ENCODE peak calls at places on chromosomes 13 and 19, in four cellular contexts. R is GM12878, I is K562, Y is WTC11. C is an unnamed sample.

GRCh38 chr13:104315606-104316005 is 1249.4 kb upstream of the SLC10A2 start:
- DNase-seq in R (no peak), I (no peak), Y (no peak), C (peak; percentile 1)

GRCh38 chr19:47518139-47518538 is 3.3 kb upstream of the NAPA start:
- DNase-seq in Y (no peak), I (no peak), R (peak; percentile 90), C (no peak)

GRCh38 chr13:46641274-46642081 is 88.5 kb downstream of the LRCH1 start:
- DNase-seq in Y (no peak), I (no peak), R (no peak), C (no peak)

GRCh38 chr19:5957132-5957531 is 20.8 kb downstream of the RANBP3 start:
- DNase-seq in R (no peak), I (no peak), Y (no peak), C (no peak)

GRCh38 chr13:99062593-99062992 is 84.7 kb upstream of the DOCK9 start:
- DNase-seq in I (no peak), R (no peak), Y (no peak), C (no peak)

GRCh38 chr19:16380314-16380695 is 55.7 kb downstream of the KLF2 start:
- DNase-seq in Y (no peak), R (no peak), I (no peak), C (no peak)

GRCh38 chr13:111387945-111388600 is 67.6 kb downstream of the TEX29 start:
- DNase-seq in I (no peak), Y (no peak), R (no peak), C (no peak)

GRCh38 chr19:33247441-33247819 is 21.8 kb upstream of the SLC7A10 start:
- DNase-seq in Y (no peak), I (no peak), R (no peak), C (no peak)

GRCh38 chr19:16216744-16217670 is 19.3 kb downstream of the AP1M1 start:
- DNase-seq in R (no peak), Y (no peak), I (no peak), C (no peak)

GRCh38 chr19:4009990-4010807 is 2.7 kb downstream of the PIAS4 start:
- DNase-seq in R (no peak), Y (no peak), I (no peak), C (no peak)

GRCh38 chr13:109154546-109154945 is 525.1 kb downstream of the MYO16 start:
- DNase-seq in Y (no peak), R (no peak), I (no peak), C (no peak)

GRCh38 chr19:15479391-15480345 is at the start of gene PGLYRP2:
- DNase-seq in R (no peak), Y (peak; percentile 33), I (no peak), C (peak; percentile 31)

GRCh38 chr13:40565282-40566148 is 100.9 kb downstream of the FOXO1 start:
- DNase-seq in Y (no peak), I (no peak), R (no peak), C (no peak)

GRCh38 chr19:23283925-23284324 is 33.7 kb upstream of the ZNF724 start:
- DNase-seq in Y (peak; percentile 81), I (peak; percentile 16), R (no peak), C (peak; percentile 54)

GRCh38 chr19:34128558-34129250 is 43.6 kb upstream of the LSM14A start:
- DNase-seq in R (no peak), Y (no peak), I (no peak), C (no peak)

GRCh38 chr13:53732664-53733063 is 704.1 kb downstream of the OLFM4 start:
- DNase-seq in I (no peak), Y (no peak), R (no peak), C (no peak)

GRCh38 chr19:13757805-13758772 is 6.2 kb upstream of the MRI1 start:
- DNase-seq in I (no peak), Y (no peak), R (no peak), C (no peak)

GRCh38 chr13:93254775-93255174 is 28.2 kb downstream of the GPC6 start:
- DNase-seq in R (no peak), I (no peak), Y (no peak), C (no peak)

GRCh38 chr19:44401108-44401786 is at the start of gene ZNF285:
- DNase-seq in R (peak; percentile 1), Y (peak; percentile 93), I (peak; percentile 87), C (peak; percentile 84)

GRCh38 chr13:76692326-76692725 is 193.9 kb downstream of the KCTD12 start:
- DNase-seq in R (no peak), I (no peak), Y (no peak), C (no peak)

GRCh38 chr13:76696370-76696769 is 189.8 kb downstream of the KCTD12 start:
- DNase-seq in R (no peak), I (no peak), Y (no peak), C (peak; percentile 40)

GRCh38 chr13:76697277-76697676 is 188.9 kb downstream of the KCTD12 start:
- DNase-seq in R (no peak), I (no peak), Y (no peak), C (no peak)

GRCh38 chr13:76690611-76691010 is 195.6 kb downstream of the KCTD12 start:
- DNase-seq in Y (no peak), I (no peak), R (no peak), C (no peak)

GRCh38 chr13:76693086-76693485 is 193.1 kb downstream of the KCTD12 start:
- DNase-seq in R (no peak), I (no peak), Y (no peak), C (no peak)
- TF ChIP-seq CBFB in R (no peak), I (no peak), Y (no peak), C (no peak)

GRCh38 chr13:42821437-42821836 is 40.1 kb downstream of the FAM216B start:
- DNase-seq in I (no peak), Y (no peak), R (no peak), C (no peak)
- TF ChIP-seq CBFB in I (no peak), Y (no peak), R (no peak), C (no peak)

GRCh38 chr19:55684946-55685681 is 10.1 kb downstream of the EPN1 start:
- DNase-seq in Y (no peak), I (no peak), R (no peak), C (no peak)
- TF ChIP-seq CBFB in Y (no peak), I (no peak), R (no peak), C (no peak)

GRCh38 chr19:55857149-55857548 is 20.8 kb downstream of the NLRP4 start:
- DNase-seq in Y (no peak), I (no peak), R (peak; percentile 70), C (no peak)
- TF ChIP-seq CBFB in Y (no peak), I (no peak), R (no peak), C (no peak)

GRCh38 chr19:55103190-55103589 is 14.2 kb downstream of the PPP1R12C start:
- DNase-seq in R (no peak), Y (no peak), I (no peak), C (no peak)

GRCh38 chr19:55106591-55106990 is 10.8 kb downstream of the PPP1R12C start:
- DNase-seq in I (no peak), Y (no peak), R (no peak), C (no peak)

GRCh38 chr19:55101261-55101660 is 16.2 kb downstream of the PPP1R12C start:
- DNase-seq in I (no peak), Y (no peak), R (no peak), C (no peak)

GRCh38 chr19:55109527-55110291 is 7.7 kb downstream of the PPP1R12C start:
- DNase-seq in Y (no peak), R (no peak), I (no peak), C (no peak)

DNA sequence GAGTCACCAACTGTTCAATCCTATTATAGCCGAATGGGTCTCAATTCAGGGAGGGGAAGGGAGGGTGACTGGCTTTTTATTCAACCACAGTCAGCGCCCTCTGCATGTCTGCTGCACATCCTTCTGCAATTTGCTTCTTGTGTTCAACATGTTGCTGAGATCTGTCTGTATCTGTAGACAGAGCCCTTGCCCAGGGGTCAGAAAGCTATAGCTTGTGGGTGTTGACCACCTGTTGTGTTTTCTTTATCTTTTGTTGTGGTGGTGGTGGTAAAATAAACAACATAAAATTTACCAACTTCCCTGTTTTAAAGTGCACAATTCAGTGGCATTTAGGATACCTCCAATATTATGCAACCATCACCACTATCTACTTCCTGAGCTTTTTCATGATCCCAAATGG is 12.2 kb downstream of the PPP1R12C start:
- DNase-seq in Y (no peak), R (no peak), I (no peak), C (no peak)
- TF ChIP-seq CBFB in Y (no peak), R (no peak), I (no peak), C (no peak)

DNA sequence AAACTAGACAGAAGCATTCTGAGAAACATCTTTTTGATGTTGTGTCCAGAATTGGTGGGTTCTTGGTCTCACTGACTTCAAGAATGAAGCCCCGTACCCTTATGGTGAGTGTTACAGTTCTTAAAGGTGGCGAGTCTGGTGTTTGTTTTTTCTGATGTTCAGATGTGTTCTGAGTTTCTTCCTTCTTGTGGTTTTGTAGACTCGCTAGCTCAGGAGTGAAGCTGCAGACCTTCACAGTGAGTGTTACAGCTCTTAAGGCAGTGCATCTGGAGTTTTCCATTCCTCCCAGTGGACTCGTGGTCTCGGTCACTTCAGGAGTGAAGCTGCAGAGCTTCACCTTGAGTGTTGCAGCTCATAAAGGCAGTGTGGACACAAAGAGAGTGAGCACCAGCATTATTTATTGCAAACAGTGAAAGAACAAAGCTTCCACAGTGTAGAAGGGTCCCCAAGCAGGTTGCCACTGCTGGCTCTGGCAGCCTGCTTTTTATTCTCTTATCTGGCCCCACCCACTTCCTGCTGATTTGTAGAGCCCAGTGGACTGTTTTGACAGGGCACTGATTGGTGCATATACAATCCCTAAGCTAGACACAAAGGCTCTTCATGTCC is 1820.8 kb downstream of the UQCRFS1 start:
- DNase-seq in Y (no peak), R (no peak), I (no peak), C (no peak)
- TF ChIP-seq CBFB in Y (no peak), R (no peak), I (no peak), C (no peak)

GRCh38 chr19:50202962-50203280 is 501 bp upstream of the MYH14 start:
- DNase-seq in R (no peak), I (no peak), Y (no peak), C (no peak)

GRCh38 chr19:50202399-50202798 is 1.0 kb upstream of the MYH14 start:
- DNase-seq in I (no peak), Y (no peak), R (no peak), C (no peak)

GRCh38 chr19:50204811-50205675 is 1.6 kb downstream of the MYH14 start:
- DNase-seq in R (no peak), Y (peak; percentile 96), I (peak; percentile 42), C (peak; percentile 70)

GRCh38 chr19:50204081-50204428 is 633 bp downstream of the MYH14 start:
- DNase-seq in R (no peak), I (no peak), Y (no peak), C (no peak)

DNA sequence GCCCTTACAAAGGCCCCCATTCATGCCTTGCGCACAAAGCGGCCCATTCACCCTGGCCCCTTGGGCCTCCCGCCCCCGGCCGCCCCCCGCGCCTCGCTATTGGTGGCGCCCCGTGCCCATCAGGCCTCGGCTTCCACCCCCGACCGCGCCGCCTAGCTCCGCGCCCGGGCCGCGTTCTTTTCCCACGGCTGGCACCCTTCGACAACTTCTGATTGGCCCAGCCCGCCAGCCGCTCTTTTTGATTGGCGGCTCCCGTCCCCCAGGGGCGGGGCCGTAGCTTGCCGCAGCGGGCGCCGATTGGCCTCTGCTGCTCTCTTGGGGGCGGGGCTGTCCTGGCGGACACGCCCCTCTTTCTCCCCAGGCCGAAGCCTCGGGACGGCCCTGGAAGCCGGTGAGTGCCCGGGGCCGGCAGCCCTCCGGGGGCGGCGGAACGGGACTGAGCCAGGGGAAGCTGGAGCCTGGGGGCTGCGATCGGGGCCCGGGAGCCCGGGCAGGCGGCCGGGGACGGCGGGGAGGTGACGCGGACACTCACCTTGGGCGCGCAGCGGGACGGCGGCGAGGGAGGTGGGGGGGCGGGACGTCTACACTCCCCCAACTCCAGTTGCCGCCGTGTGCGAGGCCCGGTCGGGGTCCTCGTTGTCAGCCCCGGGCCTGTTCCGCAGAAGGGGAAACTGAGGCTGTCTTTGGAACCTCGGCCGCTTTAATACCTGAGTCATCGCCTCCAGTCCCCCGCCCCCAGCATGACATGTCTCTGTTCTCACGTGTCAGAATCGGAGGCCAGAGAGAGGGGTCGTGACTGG is at the start of gene MYH14:
- DNase-seq in Y (peak; percentile 96), I (peak; percentile 95), R (no peak), C (peak; percentile 79)
- TF ChIP-seq CBFB in Y (no peak), I (no peak), R (no peak), C (no peak)

C was measured in HepG2.